ENCODE peak calls at places on chromosomes 3 and 15, in five cellular contexts. One of them, this sample, is unnamed.
A peak's percentile ranks its signal among the peaks of the same experiment; 100 is the strongest.

GRCh38 chr3:145188079-145188785 is 972.8 kb downstream of the PLOD2 start:
- DNase-seq in effector CD4-positive, alpha-beta T cell: no peak
- DNase-seq in WTC11: no peak
- DNase-seq in midbrain: no peak
- DNase-seq in fibroblast of lung: no peak
- DNase-seq in this sample: no peak

GRCh38 chr3:127275287-127275781 is 12.5 kb downstream of the PRR20G start:
- DNase-seq in effector CD4-positive, alpha-beta T cell: no peak
- DNase-seq in WTC11: no peak
- DNase-seq in midbrain: no peak
- DNase-seq in fibroblast of lung: no peak
- DNase-seq in this sample: no peak

GRCh38 chr15:39511915-39512260 is 69.0 kb upstream of the THBS1 start:
- DNase-seq in effector CD4-positive, alpha-beta T cell: no peak
- DNase-seq in WTC11: no peak
- DNase-seq in midbrain: no peak
- DNase-seq in fibroblast of lung: peak; percentile 87
- DNase-seq in this sample: no peak

GRCh38 chr3:48502728-48503168 is 1.2 kb downstream of the SHISA5 start:
- DNase-seq in effector CD4-positive, alpha-beta T cell: no peak
- DNase-seq in WTC11: no peak
- DNase-seq in midbrain: no peak
- DNase-seq in fibroblast of lung: no peak
- DNase-seq in this sample: peak; percentile 78

GRCh38 chr3:127730171-127730570 is 57.4 kb downstream of the ABTB1 start:
- DNase-seq in effector CD4-positive, alpha-beta T cell: no peak
- DNase-seq in WTC11: no peak
- DNase-seq in midbrain: no peak
- DNase-seq in fibroblast of lung: no peak
- DNase-seq in this sample: no peak

GRCh38 chr3:179880868-179881267 is 155.9 kb downstream of the PEX5L start:
- DNase-seq in effector CD4-positive, alpha-beta T cell: no peak
- DNase-seq in WTC11: no peak
- DNase-seq in midbrain: no peak
- DNase-seq in fibroblast of lung: no peak
- DNase-seq in this sample: no peak

GRCh38 chr15:35907507-35907906 is 361.5 kb upstream of the DPH6 start:
- DNase-seq in effector CD4-positive, alpha-beta T cell: no peak
- DNase-seq in WTC11: no peak
- DNase-seq in midbrain: no peak
- DNase-seq in fibroblast of lung: peak; percentile 70
- DNase-seq in this sample: no peak

GRCh38 chr3:161672478-161672877 is 175.9 kb downstream of the OTOL1 start:
- DNase-seq in effector CD4-positive, alpha-beta T cell: no peak
- DNase-seq in WTC11: no peak
- DNase-seq in midbrain: no peak
- DNase-seq in fibroblast of lung: no peak
- DNase-seq in this sample: no peak

GRCh38 chr3:35965908-35966307 is 326.6 kb downstream of the ARPP21 start:
- DNase-seq in effector CD4-positive, alpha-beta T cell: no peak
- DNase-seq in WTC11: no peak
- DNase-seq in midbrain: peak; percentile 52
- DNase-seq in fibroblast of lung: peak; percentile 68
- DNase-seq in this sample: peak; percentile 73

GRCh38 chr3:10380906-10381795 is 60.2 kb upstream of the SEC13 start:
- DNase-seq in effector CD4-positive, alpha-beta T cell: no peak
- DNase-seq in WTC11: no peak
- DNase-seq in midbrain: no peak
- DNase-seq in fibroblast of lung: peak; percentile 24
- DNase-seq in this sample: peak; percentile 81

GRCh38 chr3:188194327-188194726 is 40.4 kb downstream of the LPP start:
- DNase-seq in effector CD4-positive, alpha-beta T cell: no peak
- DNase-seq in WTC11: no peak
- DNase-seq in midbrain: no peak
- DNase-seq in fibroblast of lung: peak; percentile 41
- DNase-seq in this sample: no peak

GRCh38 chr3:113409676-113410075 is 31.6 kb downstream of the CFAP44 start:
- DNase-seq in effector CD4-positive, alpha-beta T cell: no peak
- DNase-seq in WTC11: no peak
- DNase-seq in midbrain: no peak
- DNase-seq in fibroblast of lung: no peak
- DNase-seq in this sample: no peak

GRCh38 chr3:166284994-166285393 is 447.8 kb upstream of the BCHE start:
- DNase-seq in effector CD4-positive, alpha-beta T cell: no peak
- DNase-seq in WTC11: no peak
- DNase-seq in midbrain: no peak
- DNase-seq in fibroblast of lung: peak; percentile 38
- DNase-seq in this sample: no peak

GRCh38 chr3:65636326-65636725 is 402.4 kb downstream of the MAGI1 start:
- DNase-seq in effector CD4-positive, alpha-beta T cell: no peak
- DNase-seq in WTC11: no peak
- DNase-seq in midbrain: no peak
- DNase-seq in fibroblast of lung: no peak
- DNase-seq in this sample: no peak

GRCh38 chr3:164208026-164208425 is 870.3 kb downstream of the SI start:
- DNase-seq in effector CD4-positive, alpha-beta T cell: no peak
- DNase-seq in WTC11: no peak
- DNase-seq in midbrain: no peak
- DNase-seq in fibroblast of lung: no peak
- DNase-seq in this sample: no peak

GRCh38 chr15:40340038-40340739 is 550 bp downstream of the CCDC9B start:
- DNase-seq in effector CD4-positive, alpha-beta T cell: no peak
- DNase-seq in WTC11: no peak
- DNase-seq in midbrain: peak; percentile 74
- DNase-seq in fibroblast of lung: peak; percentile 76
- DNase-seq in this sample: no peak

GRCh38 chr3:150610785-150611184 is 7.7 kb downstream of the SELENOT start:
- DNase-seq in effector CD4-positive, alpha-beta T cell: no peak
- DNase-seq in WTC11: no peak
- DNase-seq in midbrain: no peak
- DNase-seq in fibroblast of lung: peak; percentile 42
- DNase-seq in this sample: no peak

GRCh38 chr3:145936986-145937385 is 224.0 kb downstream of the PLOD2 start:
- DNase-seq in effector CD4-positive, alpha-beta T cell: no peak
- DNase-seq in WTC11: no peak
- DNase-seq in midbrain: no peak
- DNase-seq in fibroblast of lung: peak; percentile 52
- DNase-seq in this sample: no peak

GRCh38 chr3:10955694-10956453 is 36.7 kb upstream of the SLC6A1 start:
- DNase-seq in effector CD4-positive, alpha-beta T cell: no peak
- DNase-seq in WTC11: no peak
- DNase-seq in midbrain: peak; percentile 31
- DNase-seq in fibroblast of lung: no peak
- DNase-seq in this sample: no peak

GRCh38 chr3:8663177-8664061 is 18.8 kb upstream of the SSUH2 start:
- DNase-seq in effector CD4-positive, alpha-beta T cell: no peak
- DNase-seq in WTC11: peak; percentile 95
- DNase-seq in midbrain: peak; percentile 41
- DNase-seq in fibroblast of lung: peak; percentile 65
- DNase-seq in this sample: peak; percentile 50

GRCh38 chr15:97346221-97346620 is 614.3 kb upstream of the ARRDC4 start:
- DNase-seq in effector CD4-positive, alpha-beta T cell: no peak
- DNase-seq in WTC11: no peak
- DNase-seq in midbrain: no peak
- DNase-seq in fibroblast of lung: no peak
- DNase-seq in this sample: no peak

GRCh38 chr15:28955160-28955502 is 69.4 kb downstream of the APBA2 start:
- DNase-seq in effector CD4-positive, alpha-beta T cell: no peak
- DNase-seq in WTC11: no peak
- DNase-seq in midbrain: no peak
- DNase-seq in fibroblast of lung: peak; percentile 50
- DNase-seq in this sample: no peak

GRCh38 chr3:141021261-141021660 is 29.9 kb upstream of the SPSB4 start:
- DNase-seq in effector CD4-positive, alpha-beta T cell: no peak
- DNase-seq in WTC11: no peak
- DNase-seq in midbrain: no peak
- DNase-seq in fibroblast of lung: no peak
- DNase-seq in this sample: no peak

GRCh38 chr3:15159501-15160136 is 46.4 kb upstream of the CAPN7 start:
- DNase-seq in effector CD4-positive, alpha-beta T cell: no peak
- DNase-seq in WTC11: no peak
- DNase-seq in midbrain: no peak
- DNase-seq in fibroblast of lung: no peak
- DNase-seq in this sample: no peak

GRCh38 chr3:134932035-134932434 is 137.0 kb downstream of the EPHB1 start:
- DNase-seq in effector CD4-positive, alpha-beta T cell: no peak
- DNase-seq in WTC11: no peak
- DNase-seq in midbrain: no peak
- DNase-seq in fibroblast of lung: no peak
- DNase-seq in this sample: no peak